ENCODE peak calls at places on chromosomes 2 and 18, in eight cellular contexts. V is left ventricle myocardium inferior, A is right cardiac atrium, O is prostate gland, Q is GM23248, F is heart right ventricle, N is MM.1S, T is cardiac muscle cell. M is an unnamed sample.

GRCh38 chr2:67895171-67895941 is 167.4 kb downstream of the C1D start:
- DNase-seq in V (no peak), A (no peak), O (no peak), Q (no peak), F (peak; percentile 15), N (no peak), T (no peak), M (no peak)

GRCh38 chr18:33928226-33928625 is 296.5 kb downstream of the NOL4 start:
- DNase-seq in V (no peak), A (no peak), O (no peak), Q (no peak), F (no peak), N (no peak), T (peak; percentile 7), M (no peak)

GRCh38 chr2:205216580-205216979 is 465.7 kb upstream of the NRP2 start:
- DNase-seq in V (no peak), A (no peak), O (no peak), Q (no peak), F (no peak), N (no peak), T (peak; percentile 4), M (no peak)

GRCh38 chr2:89767581-89768435 is 1076.3 kb downstream of the RPIA start:
- DNase-seq in V (peak; percentile 34), A (no peak), O (no peak), Q (no peak), F (peak; percentile 74), N (no peak), T (no peak), M (peak; percentile 65)

GRCh38 chr18:67483237-67483636 is 33.3 kb downstream of the DSEL start:
- DNase-seq in V (no peak), A (no peak), O (no peak), Q (no peak), F (no peak), N (no peak), T (no peak), M (no peak)

GRCh38 chr2:219987830-219988229 is 360.4 kb downstream of the SLC4A3 start:
- DNase-seq in V (no peak), A (no peak), O (no peak), Q (peak; percentile 92), F (no peak), N (no peak), T (peak; percentile 58), M (no peak)

GRCh38 chr2:193556766-193557470 is 1362.2 kb upstream of the TMEFF2 start:
- DNase-seq in V (no peak), A (no peak), O (no peak), Q (no peak), F (no peak), N (no peak), T (peak; percentile 10), M (no peak)

GRCh38 chr18:35343936-35344735 is at the start of gene ZNF24:
- DNase-seq in V (peak; percentile 97), A (peak; percentile 97), O (peak; percentile 95), Q (peak; percentile 98), F (peak; percentile 97), N (peak; percentile 96), T (peak; percentile 97), M (peak; percentile 94)

GRCh38 chr2:229342376-229342775 is 71.3 kb upstream of the PID1 start:
- DNase-seq in V (peak; percentile 28), A (no peak), O (peak; percentile 40), Q (peak; percentile 36), F (peak; percentile 49), N (no peak), T (peak; percentile 54), M (peak; percentile 30)

GRCh38 chr18:23133860-23134779 is 1.2 kb upstream of the CABLES1 start:
- DNase-seq in V (no peak), A (no peak), O (peak; percentile 38), Q (no peak), F (no peak), N (peak; percentile 96), T (no peak), M (no peak)

GRCh38 chr2:222903234-222904220 is 42.7 kb downstream of the ACSL3 start:
- DNase-seq in V (no peak), A (no peak), O (peak; percentile 16), Q (peak; percentile 76), F (no peak), N (peak; percentile 62), T (peak; percentile 79), M (no peak)

GRCh38 chr2:20177556-20178403 is 47.1 kb downstream of the SDC1 start:
- DNase-seq in V (no peak), A (no peak), O (no peak), Q (no peak), F (no peak), N (no peak), T (no peak), M (no peak)

GRCh38 chr2:73970850-73971471 is 13.7 kb upstream of the TET3 start:
- DNase-seq in V (peak; percentile 83), A (peak; percentile 77), O (no peak), Q (no peak), F (peak; percentile 85), N (peak; percentile 89), T (peak; percentile 64), M (peak; percentile 90)

GRCh38 chr2:169286858-169287257 is 75.5 kb downstream of the LRP2 start:
- DNase-seq in V (no peak), A (no peak), O (no peak), Q (no peak), F (no peak), N (no peak), T (no peak), M (no peak)

GRCh38 chr2:136207030-136207623 is 89.2 kb upstream of the CXCR4 start:
- DNase-seq in V (peak; percentile 18), A (no peak), O (no peak), Q (no peak), F (peak; percentile 12), N (no peak), T (no peak), M (no peak)

GRCh38 chr2:136208682-136209081 is 90.7 kb upstream of the CXCR4 start:
- DNase-seq in V (no peak), A (no peak), O (no peak), Q (no peak), F (no peak), N (no peak), T (no peak), M (no peak)

GRCh38 chr2:136209540-136210264 is 91.8 kb upstream of the CXCR4 start:
- DNase-seq in V (no peak), A (no peak), O (no peak), Q (no peak), F (no peak), N (no peak), T (peak; percentile 4), M (no peak)

GRCh38 chr2:136206613-136207012 is 88.7 kb upstream of the CXCR4 start:
- DNase-seq in V (no peak), A (no peak), O (no peak), Q (no peak), F (no peak), N (no peak), T (no peak), M (no peak)

DNA sequence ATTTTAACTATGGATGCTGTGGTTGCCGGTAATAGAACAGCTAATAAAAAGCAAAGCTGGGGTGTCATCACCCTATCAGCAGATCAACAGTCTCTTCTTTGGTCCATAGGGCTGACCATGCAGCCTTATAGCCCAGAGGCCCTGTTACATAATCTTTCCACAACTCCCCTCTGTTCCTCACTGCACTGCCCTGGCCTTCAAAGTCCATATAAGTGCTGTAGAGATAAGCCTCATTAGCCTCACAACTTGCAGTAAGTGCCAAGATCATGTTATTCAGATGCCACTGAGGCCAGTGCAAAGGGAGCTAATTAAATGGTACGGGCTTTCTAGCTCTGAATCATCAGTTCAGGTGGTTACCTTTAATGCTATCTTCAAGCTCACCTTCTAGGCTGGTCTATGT is 89.7 kb upstream of the CXCR4 start:
- DNase-seq in V (no peak), A (no peak), O (no peak), Q (no peak), F (no peak), N (no peak), T (no peak), M (no peak)
- H3K4me3 ChIP-seq in V (no peak overlapping the region), A (no peak overlapping the region), O (no peak overlapping the region), Q (no peak overlapping the region), F (no peak overlapping the region), N (no peak overlapping the region), T (no peak overlapping the region), M (no peak overlapping the region)

GRCh38 chr2:45674035-45674791 is 22.7 kb downstream of the PRKCE start:
- DNase-seq in V (no peak), A (no peak), O (no peak), Q (peak; percentile 51), F (no peak), N (no peak), T (no peak), M (no peak)
- H3K4me1 ChIP-seq in V (peaks cover 35% of the 10 kb centered on the region), A (peaks cover 14% of the 10 kb centered on the region), O (peaks cover 4% of the 10 kb centered on the region), Q (peaks cover 25% of the 10 kb centered on the region), F (peaks cover 28% of the 10 kb centered on the region), N (no peaks in the 10 kb centered on the region), T (peaks cover 33% of the 10 kb centered on the region), M (peaks cover 35% of the 10 kb centered on the region)

DNA sequence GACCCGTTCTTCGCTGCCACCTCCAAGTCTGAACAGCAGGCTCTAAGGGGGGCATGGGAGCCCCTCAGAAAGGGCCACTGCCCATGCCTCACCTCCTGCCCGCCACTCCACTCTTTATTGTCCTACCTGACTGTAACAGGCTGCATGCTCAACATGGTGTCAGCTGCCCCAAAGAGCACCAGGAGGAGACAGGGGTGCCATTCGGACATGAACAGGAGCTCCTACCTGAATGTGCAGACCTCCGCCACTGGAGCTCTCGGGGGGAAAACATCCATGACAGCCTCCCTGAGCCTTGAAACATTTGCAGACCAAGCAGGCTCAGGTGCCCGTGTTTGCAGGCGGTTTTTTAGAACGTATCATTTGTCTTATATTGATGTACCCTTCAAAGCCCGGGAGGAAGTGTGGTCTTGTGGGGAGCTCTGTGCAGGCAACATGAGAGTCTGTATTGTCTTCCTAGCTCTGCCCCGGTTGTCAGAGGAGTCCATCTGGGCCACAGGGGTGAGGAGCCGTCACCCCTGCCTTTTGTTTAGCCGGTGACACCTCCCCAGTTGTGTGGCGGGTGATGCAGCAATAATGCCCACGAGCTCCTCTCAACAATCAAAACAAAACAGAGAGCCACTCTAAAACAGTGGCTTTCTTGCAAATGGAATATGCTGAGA is 35.1 kb upstream of the CD8A start:
- DNase-seq in V (no peak), A (no peak), O (no peak), Q (no peak), F (no peak), N (no peak), T (no peak), M (no peak)
- H3K27ac ChIP-seq in V (no peak overlapping the region), A (no peak overlapping the region), O (no peak overlapping the region), Q (no peak overlapping the region), F (no peak overlapping the region), N (no peak overlapping the region), T (no peak overlapping the region), M (no peak overlapping the region)

GRCh38 chr2:70889716-70890037 is 46.0 kb upstream of the ATP6V1B1 start:
- DNase-seq in V (no peak), A (no peak), O (no peak), Q (no peak), F (no peak), N (no peak), T (no peak), M (no peak)

GRCh38 chr2:70893186-70893585 is 42.5 kb upstream of the ATP6V1B1 start:
- DNase-seq in V (no peak), A (no peak), O (no peak), Q (no peak), F (no peak), N (no peak), T (no peak), M (no peak)

GRCh38 chr2:70890469-70891065 is 45.1 kb upstream of the ATP6V1B1 start:
- DNase-seq in V (no peak), A (no peak), O (no peak), Q (no peak), F (no peak), N (no peak), T (no peak), M (no peak)

GRCh38 chr2:70892750-70893149 is 43.0 kb upstream of the ATP6V1B1 start:
- DNase-seq in V (no peak), A (no peak), O (no peak), Q (no peak), F (no peak), N (no peak), T (no peak), M (no peak)

GRCh38 chr2:70891572-70892356 is 43.9 kb upstream of the ATP6V1B1 start:
- DNase-seq in V (no peak), A (no peak), O (no peak), Q (no peak), F (no peak), N (no peak), T (no peak), M (no peak)
- H3K4me3 ChIP-seq in V (no peak overlapping the region), A (no peak overlapping the region), O (no peak overlapping the region), Q (no peak overlapping the region), F (no peak overlapping the region), N (no peak overlapping the region), T (no peak overlapping the region), M (no peak overlapping the region)